ENCODE peak calls at places on chromosomes 3 and 15, in five cellular contexts. Q is cardiac fibroblast, R is COR-L47, P is left lung, V is cardiac muscle cell. E is an unnamed sample.

GRCh38 chr3:183298708-183299153 is 45.7 kb downstream of the B3GNT5 start:
- DNase-seq in R (peak; percentile 87), Q (peak; percentile 90), V (peak; percentile 90), P (peak; percentile 89), E (peak; percentile 97)

GRCh38 chr15:89333959-89334509 is 590 bp downstream of the POLG start:
- DNase-seq in Q (no peak), R (no peak), P (no peak), V (no peak), E (no peak)

GRCh38 chr3:153848701-153849100 is 272.5 kb upstream of the ARHGEF26 start:
- DNase-seq in P (no peak), Q (peak; percentile 11), R (peak; percentile 46), V (peak; percentile 29), E (no peak)

GRCh38 chr3:49715611-49716121 is 3.8 kb downstream of the AMIGO3 start:
- DNase-seq in P (peak; percentile 47), V (no peak), Q (no peak), R (no peak), E (peak; percentile 47)

GRCh38 chr3:66572938-66573710 is 72.3 kb upstream of the LRIG1 start:
- DNase-seq in R (no peak), P (no peak), Q (no peak), V (no peak), E (no peak)

GRCh38 chr15:96974761-96975160 is 644.3 kb downstream of the NR2F2 start:
- DNase-seq in P (no peak), Q (no peak), R (no peak), V (no peak), E (no peak)

GRCh38 chr3:34260266-34260990 is 462.0 kb downstream of the PDCD6IP start:
- DNase-seq in P (no peak), V (peak; percentile 55), R (no peak), Q (peak; percentile 61), E (peak; percentile 74)

GRCh38 chr3:102531686-102532085 is 96.9 kb downstream of the ZPLD1 start:
- DNase-seq in V (no peak), P (no peak), Q (no peak), R (no peak), E (no peak)

GRCh38 chr15:61584410-61584809 is 355.3 kb upstream of the RORA start:
- DNase-seq in V (peak; percentile 6), R (no peak), Q (no peak), P (no peak), E (peak; percentile 14)

GRCh38 chr3:22012471-22012870 is 261.5 kb upstream of the ZNF385D start:
- DNase-seq in P (no peak), R (no peak), V (no peak), Q (no peak), E (peak; percentile 1)

GRCh38 chr15:96322401-96323249 is 7.9 kb upstream of the NR2F2 start:
- DNase-seq in Q (peak; percentile 17), P (no peak), V (no peak), R (no peak), E (no peak)

GRCh38 chr15:95875141-95875643 is 455.3 kb upstream of the NR2F2 start:
- DNase-seq in P (no peak), R (no peak), V (peak; percentile 86), Q (peak; percentile 91), E (peak; percentile 85)

GRCh38 chr3:46935989-46936620 is 40.4 kb downstream of the CCDC12 start:
- DNase-seq in V (peak; percentile 24), R (no peak), P (no peak), Q (no peak), E (peak; percentile 12)

GRCh38 chr3:148008591-148008990 is 599.4 kb downstream of the ZIC1 start:
- DNase-seq in V (no peak), R (no peak), P (no peak), Q (no peak), E (no peak)

GRCh38 chr3:79602385-79602784 is 165.4 kb downstream of the ROBO1 start:
- DNase-seq in V (no peak), Q (no peak), R (no peak), P (no peak), E (no peak)

GRCh38 chr3:183584246-183584913 is 28.9 kb upstream of the KLHL6 start:
- DNase-seq in P (peak; percentile 39), Q (peak; percentile 84), R (no peak), V (peak; percentile 86), E (peak; percentile 88)

GRCh38 chr3:86695752-86696151 is 295.2 kb downstream of the VGLL3 start:
- DNase-seq in Q (no peak), V (no peak), R (no peak), P (no peak), E (no peak)

GRCh38 chr15:37053070-37053653 is 47.2 kb downstream of the MEIS2 start:
- DNase-seq in R (no peak), V (peak; percentile 83), Q (peak; percentile 80), P (no peak), E (no peak)

GRCh38 chr15:99511529-99511864 is 54.3 kb upstream of the MEF2A start:
- DNase-seq in Q (peak; percentile 92), V (peak; percentile 93), P (no peak), R (no peak), E (no peak)

GRCh38 chr15:88663216-88663615 is 24.4 kb downstream of the ISG20 start:
- DNase-seq in V (peak; percentile 34), R (no peak), Q (peak; percentile 42), P (no peak), E (no peak)

GRCh38 chr3:196397941-196398340 is 34.3 kb downstream of the UBXN7 start:
- DNase-seq in R (no peak), V (no peak), Q (no peak), P (no peak), E (no peak)

GRCh38 chr3:2268779-2269178 is 170.1 kb downstream of the CNTN4 start:
- DNase-seq in P (no peak), Q (no peak), V (no peak), R (no peak), E (no peak)